ENCODE peak calls at places on chromosomes 11 and 22, in four cellular contexts. C, A, V and S are unnamed samples. For H3K27me3 and H3K36me3, the result is how much of the 10 kb centered on the place peaks cover.

GRCh38 chr22:48141301-48141700 is 1378.9 kb downstream of the TBC1D22A start:
- DNase-seq in V (no peak), C (no peak), A (no peak), S (no peak)

GRCh38 chr11:74269161-74269809 is 42.2 kb downstream of the P4HA3 start:
- DNase-seq in A (no peak), C (peak), V (no peak), S (no peak)

GRCh38 chr11:32435947-32436750 is 810 bp upstream of the WT1 start:
- DNase-seq in V (no peak), C (no peak), A (no peak), S (no peak)

GRCh38 chr11:14320020-14320419 is 39.0 kb downstream of the RRAS2 start:
- DNase-seq in V (no peak), C (no peak), A (no peak), S (no peak)

GRCh38 chr11:86456075-86456939 is 81.6 kb downstream of the CCDC81 start:
- DNase-seq in V (peak), A (peak), C (peak), S (peak)

GRCh38 chr22:39308614-39309363 is 10.6 kb downstream of the RPL3 start:
- DNase-seq in V (no peak), C (peak), A (peak), S (no peak)

GRCh38 chr11:102401905-102402304 is 50.7 kb downstream of the TMEM123 start:
- DNase-seq in C (no peak), V (no peak), A (no peak), S (no peak)

GRCh38 chr11:135022430-135022829 is 610.4 kb upstream of the B3GAT1 start:
- DNase-seq in C (no peak), A (no peak), V (no peak), S (no peak)

GRCh38 chr11:97269527-97269926 is 879.7 kb downstream of the JRKL start:
- DNase-seq in A (no peak), V (peak), C (peak), S (no peak)

GRCh38 chr11:79768343-79768742 is 327.5 kb upstream of the TENM4 start:
- DNase-seq in A (no peak), V (no peak), C (no peak), S (no peak)

GRCh38 chr22:17106785-17107546 is 14.2 kb downstream of the TMEM121B start:
- DNase-seq in C (no peak), A (peak), V (no peak), S (no peak)

GRCh38 chr11:128733440-128734115 is 39.7 kb downstream of the FLI1 start:
- DNase-seq in C (no peak), V (no peak), A (no peak), S (no peak)

GRCh38 chr11:35276396-35276795 is 137.4 kb downstream of the CD44 start:
- DNase-seq in V (no peak), A (no peak), C (peak), S (peak)

GRCh38 chr11:78416285-78417174 is 1.1 kb downstream of the GAB2 start:
- DNase-seq in C (peak), V (peak), A (peak), S (peak)

GRCh38 chr11:73135346-73136284 is 6.5 kb downstream of the FCHSD2 start:
- DNase-seq in C (no peak), V (no peak), A (no peak), S (no peak)

GRCh38 chr11:131734871-131735270 is 364.5 kb downstream of the NTM start:
- DNase-seq in V (no peak), A (no peak), C (no peak), S (no peak)

GRCh38 chr11:12101318-12101717 is 9.1 kb upstream of the MICAL2 start:
- DNase-seq in A (no peak), V (no peak), C (no peak), S (no peak)

GRCh38 chr11:96464695-96465307 is 75.0 kb downstream of the JRKL start:
- DNase-seq in A (no peak), V (peak), C (peak), S (no peak)

GRCh38 chr22:37126383-37126782 is 16.9 kb upstream of the TMPRSS6 start:
- DNase-seq in A (no peak), C (no peak), V (peak), S (no peak)

GRCh38 chr11:120912915-120913314 is 111.0 kb upstream of the TBCEL start:
- DNase-seq in V (no peak), A (no peak), C (no peak), S (no peak)

GRCh38 chr11:67260406-67260805 is 5.9 kb upstream of the GRK2 start:
- DNase-seq in V (no peak), A (peak), C (no peak), S (no peak)

GRCh38 chr22:37128555-37129281 is 19.2 kb upstream of the TMPRSS6 start:
- DNase-seq in A (no peak), C (no peak), V (no peak), S (no peak)

GRCh38 chr11:77191823-77192495 is 63.9 kb downstream of the MYO7A start:
- DNase-seq in A (no peak), V (peak), C (peak), S (peak)

GRCh38 chr22:49585695-49586243 is 241.9 kb downstream of the BRD1 start:
- DNase-seq in A (peak), C (no peak), V (no peak), S (no peak)

GRCh38 chr11:33970984-33971466 is 79.1 kb upstream of the LMO2 start:
- DNase-seq in C (peak), V (peak), A (peak), S (peak)

GRCh38 chr11:60924906-60925684 is 835 bp downstream of the TMEM132A start:
- DNase-seq in V (peak), A (no peak), C (no peak), S (no peak)

GRCh38 chr22:46075764-46076531 is 74.4 kb upstream of the PPARA start:
- DNase-seq in V (no peak), C (no peak), A (peak), S (no peak)

GRCh38 chr11:27863637-27864036 is 163.4 kb upstream of the BDNF start:
- DNase-seq in C (no peak), V (no peak), A (no peak), S (no peak)

GRCh38 chr11:134414036-134414731 is 2.1 kb upstream of the B3GAT1 start:
- DNase-seq in A (no peak), V (no peak), C (no peak), S (no peak)

GRCh38 chr11:64219354-64219684 is 6.7 kb downstream of the TRPT1 start:
- DNase-seq in V (no peak), A (no peak), C (no peak), S (no peak)

DNA sequence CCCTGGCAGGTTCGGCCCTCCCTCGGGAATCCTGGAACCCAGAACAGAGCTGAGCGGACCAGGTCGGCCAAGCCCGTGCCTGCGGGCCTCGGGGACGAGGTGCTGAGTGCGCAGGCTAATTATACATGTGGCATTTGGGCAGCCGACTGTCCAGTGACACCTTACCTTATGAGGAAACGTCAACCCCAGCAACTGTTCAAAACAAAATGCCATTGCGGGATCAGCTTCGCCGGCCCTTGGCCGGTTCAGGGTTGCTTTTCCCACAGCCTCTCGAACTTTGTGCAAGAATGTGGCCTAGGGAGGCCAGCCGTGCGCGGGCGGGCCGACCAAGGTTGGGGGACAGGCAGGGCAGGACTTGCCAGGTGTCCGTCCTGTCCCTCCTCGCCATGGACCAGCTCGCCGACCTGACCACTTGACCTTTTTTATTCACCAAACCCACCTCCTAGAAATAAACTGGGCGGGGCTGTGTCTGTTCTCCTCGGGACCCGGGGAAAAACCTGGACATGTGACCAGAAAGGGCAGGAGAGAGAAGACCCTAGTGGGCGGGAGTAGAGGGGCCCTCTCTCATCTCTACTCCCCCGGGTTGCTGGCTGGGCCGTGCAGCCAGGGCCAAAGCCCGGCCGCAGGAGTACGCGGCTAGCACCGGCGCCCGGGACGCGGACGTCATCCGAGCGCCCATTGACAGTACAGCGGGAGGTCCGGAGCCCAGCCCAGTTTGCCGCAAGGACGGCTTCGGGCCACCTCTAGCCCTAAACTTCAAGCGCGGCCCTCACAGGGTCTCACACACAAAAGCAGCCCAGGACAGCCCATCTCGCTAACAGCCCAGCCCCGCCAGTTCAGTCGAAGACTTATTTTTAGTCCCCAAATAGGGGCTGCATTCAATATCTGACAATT is 134.3 kb upstream of the C11orf58 start:
- DNase-seq in V (peak), A (peak), C (no peak), S (peak)
- H3K27me3 ChIP-seq in V (half or more), A (half or more), C (under half), S (under half)

GRCh38 chr11:107123022-107123421 is 104.7 kb upstream of the GUCY1A2 start:
- DNase-seq in V (no peak), A (no peak), C (no peak), S (no peak)
- TF ChIP-seq CTCF in V (peak), A (no peak), C (no peak), S (no peak)

DNA sequence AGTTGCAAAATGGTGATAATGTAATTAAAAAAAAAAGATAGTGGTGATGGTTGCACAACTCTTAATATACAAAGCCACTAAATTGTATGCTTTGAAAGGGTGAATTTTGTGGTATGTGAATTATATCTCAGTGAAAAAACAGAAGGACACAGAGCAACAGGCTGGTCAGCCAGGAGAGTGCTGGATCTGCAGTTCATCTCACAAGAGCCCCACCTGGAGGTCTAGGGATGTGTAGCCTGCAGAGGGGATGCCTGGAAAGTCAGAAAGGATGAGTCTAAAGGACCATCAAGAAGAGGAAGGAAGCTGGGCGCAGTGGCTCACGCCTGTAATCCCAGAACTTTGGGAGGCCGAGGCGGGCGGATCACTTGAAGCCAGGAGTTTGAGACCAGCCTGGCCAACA is 9.0 kb downstream of the POLR3H start:
- DNase-seq in A (no peak), C (peak), V (peak), S (no peak)
- H3K36me3 ChIP-seq in A (under half), C (under half), V (under half), S (under half)

GRCh38 chr11:87662287-87662686 is 513.0 kb downstream of the RAB38 start:
- DNase-seq in C (no peak), V (no peak), A (no peak), S (no peak)
- H3K27me3 ChIP-seq in C (under half), V (under half), A (under half), S (under half)

DNA sequence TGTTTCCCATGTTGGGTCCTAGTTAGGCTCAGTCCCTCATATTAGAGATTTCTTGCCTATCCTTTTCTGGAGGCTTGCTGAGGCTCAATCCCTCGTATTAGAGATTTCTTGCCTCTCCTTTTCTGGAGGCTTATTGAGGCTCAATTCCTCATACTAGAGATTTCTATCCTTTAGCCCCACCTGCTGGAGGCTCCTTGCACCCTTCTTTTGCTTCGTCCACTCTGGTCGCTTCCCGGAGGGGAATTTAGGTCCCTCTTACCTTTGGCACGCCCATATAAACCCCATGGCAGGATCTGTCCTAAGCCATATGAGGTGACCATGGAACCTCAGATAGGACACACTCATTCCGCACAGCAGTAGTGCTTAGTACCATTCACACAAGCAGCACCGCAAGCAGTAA is 15.9 kb downstream of the CYP2D6 start:
- DNase-seq in V (no peak), C (no peak), A (no peak), S (no peak)
- TF ChIP-seq CTCF in V (peak), C (no peak), A (no peak), S (no peak)

GRCh38 chr11:70327717-70328116 is 57.2 kb downstream of the PPFIA1 start:
- DNase-seq in C (no peak), A (no peak), V (no peak), S (no peak)

GRCh38 chr11:70331901-70332300 is 61.4 kb downstream of the PPFIA1 start:
- DNase-seq in A (no peak), C (no peak), V (no peak), S (peak)

GRCh38 chr11:70326843-70327242 is 56.4 kb downstream of the PPFIA1 start:
- DNase-seq in V (no peak), A (no peak), C (no peak), S (no peak)

GRCh38 chr11:70326365-70326803 is 55.9 kb downstream of the PPFIA1 start:
- DNase-seq in A (peak), C (peak), V (no peak), S (peak)

DNA sequence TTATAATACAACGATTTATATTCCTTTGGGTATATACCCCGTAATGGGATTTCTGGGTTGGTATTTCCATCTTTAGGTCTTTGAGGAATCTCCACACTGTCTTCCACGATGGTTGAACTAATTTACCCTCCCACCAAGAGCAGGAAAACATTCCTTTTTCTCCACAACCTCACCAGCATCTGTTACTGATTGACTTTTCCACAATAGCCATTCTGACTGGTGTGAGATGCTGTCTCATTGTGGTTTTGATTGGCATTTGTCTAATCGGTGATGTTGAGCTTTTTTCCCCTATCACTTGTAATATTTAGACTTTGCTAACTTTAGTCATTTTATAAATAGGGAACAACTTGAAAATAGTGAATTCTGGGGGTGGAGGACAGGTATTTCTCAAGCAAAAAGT is 58.1 kb downstream of the PPFIA1 start:
- DNase-seq in A (no peak), C (no peak), V (no peak), S (no peak)
- H3K36me3 ChIP-seq in A (under half), C (under half), V (under half), S (under half)